ENCODE peak calls at places on chromosomes 5 and 9, in ten cellular contexts. K is endothelial cell of umbilical vein, J is thyroid gland, Q is AG09309, B is GM06990, W is adrenal gland, Z is spleen, C is IMR-90, L is A549, Y is astrocyte of the spinal cord. D is an unnamed sample.

GRCh38 chr9:131575946-131576853 is 30.9 kb downstream of the PRRT1B start:
- DNase-seq in K (no peak), J (no peak), Q (no peak), B (no peak), W (no peak), Z (no peak), C (no peak), L (no peak), Y (no peak), D (no peak)

GRCh38 chr9:93953492-93954435 is 1.4 kb downstream of the BARX1 start:
- DNase-seq in K (no peak), J (no peak), Q (no peak), B (no peak), W (no peak), Z (no peak), C (no peak), L (no peak), Y (no peak), D (no peak)

GRCh38 chr5:6730807-6731206 is 17.6 kb downstream of the TENT4A start:
- DNase-seq in K (no peak), J (no peak), Q (no peak), B (no peak), W (no peak), Z (no peak), C (no peak), L (no peak), Y (no peak), D (no peak)

GRCh38 chr9:126860757-126861466 is 473 bp downstream of the ZBTB34 start:
- DNase-seq in K (peak), J (peak), Q (no peak), B (peak), W (peak), Z (peak), C (no peak), L (no peak), Y (no peak), D (no peak)

GRCh38 chr9:14797442-14797841 is 74.9 kb upstream of the CER1 start:
- DNase-seq in K (no peak), J (no peak), Q (no peak), B (no peak), W (no peak), Z (no peak), C (no peak), L (no peak), Y (no peak), D (no peak)

GRCh38 chr5:127229185-127229889 is 61.3 kb upstream of the MEGF10 start:
- DNase-seq in K (peak), J (peak), Q (no peak), B (peak), W (peak), Z (peak), C (peak), L (peak), Y (peak), D (no peak)

GRCh38 chr9:131701789-131702337 is 38.0 kb downstream of the RAPGEF1 start:
- DNase-seq in K (no peak), J (no peak), Q (no peak), B (no peak), W (no peak), Z (no peak), C (peak), L (no peak), Y (peak), D (no peak)

GRCh38 chr5:54520438-54520846 is 2.9 kb downstream of the SNX18 start:
- DNase-seq in K (peak), J (peak), Q (no peak), B (no peak), W (no peak), Z (no peak), C (peak), L (no peak), Y (peak), D (no peak)

GRCh38 chr9:98191615-98192502 is 578 bp downstream of the CORO2A start:
- DNase-seq in K (no peak), J (peak), Q (no peak), B (no peak), W (peak), Z (peak), C (no peak), L (no peak), Y (no peak), D (no peak)

GRCh38 chr5:56356876-56357160 is 123.7 kb upstream of the ANKRD55 start:
- DNase-seq in K (no peak), J (no peak), Q (no peak), B (no peak), W (no peak), Z (no peak), C (no peak), L (no peak), Y (no peak), D (no peak)

GRCh38 chr5:77947051-77947428 is 170.9 kb upstream of the TBCA start:
- DNase-seq in K (no peak), J (no peak), Q (no peak), B (no peak), W (no peak), Z (no peak), C (no peak), L (no peak), Y (no peak), D (no peak)

GRCh38 chr9:136539427-136540412 is 6.1 kb downstream of the NOTCH1 start:
- DNase-seq in K (peak), J (peak), Q (no peak), B (peak), W (peak), Z (peak), C (no peak), L (no peak), Y (peak), D (peak)

GRCh38 chr5:1294839-1295649 is at the start of gene TERT:
- DNase-seq in K (no peak), J (no peak), Q (no peak), B (peak), W (no peak), Z (peak), C (no peak), L (peak), Y (no peak), D (no peak)
- H3K4me3 ChIP-seq in K (no peak), J (no peak), Q (no peak), B (no peak), W (no peak), Z (peak), C (no peak), L (peak), Y (no peak), D (peak)

DNA sequence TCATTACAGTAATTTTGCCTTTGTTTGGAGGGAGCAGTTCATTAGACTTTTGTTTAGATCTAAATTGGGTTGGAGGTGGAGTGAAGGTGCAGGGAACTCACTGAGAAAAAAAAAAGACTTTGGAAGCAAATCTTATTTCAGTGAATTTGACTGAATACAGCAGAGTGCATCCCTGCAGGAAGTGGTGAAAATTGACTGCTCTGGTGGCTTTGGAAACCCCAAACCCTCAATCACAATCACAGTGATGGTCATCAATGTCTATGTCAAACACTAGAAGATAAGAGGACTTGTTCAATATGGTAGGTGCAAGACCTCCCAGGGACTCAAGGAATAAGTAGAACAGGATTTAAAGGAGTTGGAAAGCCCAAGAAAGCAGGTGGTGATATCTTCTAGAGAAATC is 76.0 kb upstream of the RASA1 start:
- DNase-seq in K (no peak), J (no peak), Q (no peak), B (no peak), W (no peak), Z (no peak), C (no peak), L (no peak), Y (no peak), D (no peak)
- H3K4me3 ChIP-seq in K (no peak), J (no peak), Q (no peak), B (no peak), W (no peak), Z (no peak), C (no peak), L (no peak), Y (no peak), D (no peak)

GRCh38 chr5:164439799-164440198 is 934.4 kb downstream of the MAT2B start:
- DNase-seq in K (no peak), J (no peak), Q (no peak), B (no peak), W (no peak), Z (no peak), C (no peak), L (no peak), Y (no peak), D (no peak)
- H3K4me3 ChIP-seq in K (no peak), J (no peak), Q (no peak), B (no peak), W (no peak), Z (no peak), C (no peak), L (no peak), Y (no peak), D (no peak)

GRCh38 chr9:117644133-117644532 is 60.1 kb upstream of the TLR4 start:
- DNase-seq in K (no peak), J (no peak), Q (no peak), B (no peak), W (no peak), Z (no peak), C (no peak), L (no peak), Y (no peak), D (no peak)
- H3K4me3 ChIP-seq in K (no peak), J (no peak), Q (no peak), B (no peak), W (no peak), Z (peak), C (no peak), L (no peak), Y (no peak), D (no peak)

GRCh38 chr5:95080026-95080425 is 204.9 kb downstream of the MCTP1 start:
- DNase-seq in K (no peak), J (no peak), Q (no peak), B (no peak), W (no peak), Z (no peak), C (no peak), L (no peak), Y (no peak), D (no peak)
- H3K4me3 ChIP-seq in K (peak), J (no peak), Q (no peak), B (peak), W (no peak), Z (peak), C (no peak), L (peak), Y (no peak), D (peak)

D was measured in GM12864.